ENCODE peak calls at places on chromosomes 1 and 21, in seven cellular contexts. Q is GM03348, L is NCI-H1694 treated with DMSO at 0.1 percent for 48 hours, A is iPS DF 19.7, O is NCI-H1105 treated with DMSO at 0.1 percent for 48 hours, H is psoas muscle, V is germinal center. E is an unnamed sample.
A peak's percentile ranks its signal among the peaks of the same experiment; 100 is the strongest.

GRCh38 chr21:35035581-35035980 is 13.5 kb downstream of the RUNX1 start:
- DNase-seq in Q (no peak), L (no peak), A (no peak), O (no peak), H (no peak), V (no peak), E (no peak)

GRCh38 chr1:79376106-79376505 is 369.6 kb upstream of the ADGRL4 start:
- DNase-seq in Q (no peak), L (no peak), A (no peak), O (no peak), H (no peak), V (no peak), E (no peak)

GRCh38 chr21:35922618-35923017 is 137.7 kb downstream of the SETD4 start:
- DNase-seq in Q (no peak), L (no peak), A (no peak), O (no peak), H (no peak), V (no peak), E (no peak)

GRCh38 chr1:161304927-161305871 is 4.6 kb downstream of the MPZ start:
- DNase-seq in Q (peak; percentile 21), L (no peak), A (no peak), O (no peak), H (no peak), V (no peak), E (no peak)

GRCh38 chr1:184291701-184292100 is 95.1 kb upstream of the C1orf21 start:
- DNase-seq in Q (no peak), L (no peak), A (no peak), O (no peak), H (no peak), V (no peak), E (no peak)

GRCh38 chr1:92259350-92259749 is 39.4 kb downstream of the GLMN start:
- DNase-seq in Q (no peak), L (no peak), A (no peak), O (no peak), H (no peak), V (no peak), E (no peak)

GRCh38 chr1:24112381-24113169 is 640 bp upstream of the MYOM3 start:
- DNase-seq in Q (peak; percentile 90), L (no peak), A (peak; percentile 9), O (peak; percentile 52), H (peak; percentile 81), V (peak; percentile 19), E (peak; percentile 77)

GRCh38 chr1:229114315-229114714 is 156.6 kb upstream of the RAB4A start:
- DNase-seq in Q (no peak), L (peak; percentile 70), A (no peak), O (no peak), H (no peak), V (no peak), E (no peak)

GRCh38 chr1:88800382-88801051 is 90.8 kb downstream of the GTF2B start:
- DNase-seq in Q (peak; percentile 54), L (peak; percentile 17), A (no peak), O (no peak), H (no peak), V (peak; percentile 8), E (no peak)

GRCh38 chr1:179933219-179933618 is 21.4 kb upstream of the CEP350 start:
- DNase-seq in Q (no peak), L (no peak), A (no peak), O (no peak), H (no peak), V (no peak), E (no peak)

GRCh38 chr1:208942394-208942793 is 641.1 kb upstream of the CAMK1G start:
- DNase-seq in Q (no peak), L (no peak), A (no peak), O (no peak), H (no peak), V (no peak), E (no peak)

GRCh38 chr1:15749399-15750291 is 7.3 kb downstream of the TMEM82 start:
- DNase-seq in Q (peak; percentile 39), L (no peak), A (no peak), O (no peak), H (no peak), V (no peak), E (no peak)

GRCh38 chr1:222600274-222600673 is 10.5 kb upstream of the TAF1A start:
- DNase-seq in Q (no peak), L (no peak), A (no peak), O (no peak), H (no peak), V (no peak), E (no peak)

GRCh38 chr1:68442822-68443556 is 6.8 kb downstream of the RPE65 start:
- DNase-seq in Q (peak; percentile 59), L (peak; percentile 49), A (peak; percentile 33), O (peak; percentile 51), H (no peak), V (peak; percentile 36), E (no peak)

GRCh38 chr1:115811140-115811828 is 29.6 kb downstream of the NHLH2 start:
- DNase-seq in Q (no peak), L (no peak), A (no peak), O (no peak), H (no peak), V (no peak), E (no peak)

GRCh38 chr1:52551476-52552235 is 1.2 kb downstream of the TUT4 start:
- DNase-seq in Q (peak; percentile 34), L (no peak), A (no peak), O (peak; percentile 54), H (no peak), V (no peak), E (no peak)

GRCh38 chr21:42525228-42525604 is 11.6 kb downstream of the SLC37A1 start:
- DNase-seq in Q (no peak), L (no peak), A (no peak), O (no peak), H (no peak), V (no peak), E (peak; percentile 56)

GRCh38 chr1:55418208-55418607 is 203.0 kb upstream of the USP24 start:
- DNase-seq in Q (no peak), L (no peak), A (no peak), O (no peak), H (no peak), V (no peak), E (no peak)

GRCh38 chr21:41997657-41998056 is 12.5 kb downstream of the ZBTB21 start:
- DNase-seq in Q (no peak), L (no peak), A (no peak), O (no peak), H (no peak), V (no peak), E (no peak)

GRCh38 chr1:192654120-192654519 is 18.2 kb downstream of the RGS13 start:
- DNase-seq in Q (no peak), L (no peak), A (no peak), O (no peak), H (no peak), V (no peak), E (no peak)

GRCh38 chr21:24545807-24546361 is 1061.4 kb downstream of the MRPL39 start:
- DNase-seq in Q (no peak), L (no peak), A (no peak), O (no peak), H (no peak), V (no peak), E (no peak)

GRCh38 chr21:31220567-31220966 is 123.5 kb downstream of the TIAM1 start:
- DNase-seq in Q (peak; percentile 37), L (no peak), A (no peak), O (peak; percentile 73), H (no peak), V (no peak), E (no peak)

GRCh38 chr1:33055210-33055991 is 18.7 kb upstream of the AK2 start:
- DNase-seq in Q (peak; percentile 85), L (no peak), A (peak; percentile 75), O (peak; percentile 48), H (peak; percentile 79), V (peak; percentile 38), E (peak; percentile 67)

GRCh38 chr1:225919906-225920305 is 4.1 kb downstream of the PYCR2 start:
- DNase-seq in Q (peak; percentile 79), L (peak; percentile 73), A (no peak), O (peak; percentile 51), H (peak; percentile 62), V (no peak), E (peak; percentile 74)

GRCh38 chr1:111789666-111790316 is 34.1 kb downstream of the DDX20 start:
- DNase-seq in Q (peak; percentile 77), L (peak; percentile 33), A (no peak), O (peak; percentile 10), H (no peak), V (no peak), E (no peak)

GRCh38 chr21:34923202-34923601 is 125.9 kb downstream of the RUNX1 start:
- DNase-seq in Q (no peak), L (no peak), A (no peak), O (no peak), H (no peak), V (no peak), E (no peak)

GRCh38 chr1:219555802-219556201 is 57.1 kb downstream of the ZC3H11B start:
- DNase-seq in Q (no peak), L (no peak), A (no peak), O (peak; percentile 41), H (no peak), V (no peak), E (no peak)

GRCh38 chr1:153503766-153504165 is 32.0 kb downstream of the S100A6 start:
- DNase-seq in Q (no peak), L (no peak), A (no peak), O (no peak), H (no peak), V (no peak), E (no peak)

GRCh38 chr1:18807334-18808063 is 52.0 kb downstream of the TAS1R2 start:
- DNase-seq in Q (no peak), L (no peak), A (no peak), O (no peak), H (no peak), V (no peak), E (no peak)

GRCh38 chr1:113363935-113364334 is 26.4 kb upstream of the MAGI3 start:
- DNase-seq in Q (no peak), L (no peak), A (no peak), O (no peak), H (no peak), V (no peak), E (no peak)

GRCh38 chr1:85599076-85599491 is 18.5 kb downstream of the CCN1 start:
- DNase-seq in Q (no peak), L (no peak), A (no peak), O (no peak), H (peak; percentile 57), V (no peak), E (no peak)